ENCODE peak calls at places on chromosomes 3 and 15, in ten cellular contexts. M is AG04450, P is AG10803, O is A549, D is stomach, X is thyroid gland, W is cardiac muscle cell, H is kidney epithelial cell, S is adrenal gland, L is PC-3. K is an unnamed sample.

GRCh38 chr15:25497934-25498333 is 59.1 kb upstream of the UBE3A start:
- DNase-seq in W (no peak), X (no peak), D (no peak), L (peak), O (no peak), M (no peak), S (no peak), H (no peak), P (no peak), K (no peak)

GRCh38 chr3:106428565-106428994 is 559.8 kb upstream of the CBLB start:
- DNase-seq in X (no peak), H (peak), O (peak), P (peak), L (peak), S (peak), D (no peak), W (no peak), M (peak), K (peak)

GRCh38 chr15:19987389-19988048 is 554.1 kb downstream of the GOLGA6L6 start:
- DNase-seq in M (no peak), S (no peak), P (no peak), L (peak), O (no peak), D (no peak), H (no peak), W (no peak), X (no peak), K (no peak)

GRCh38 chr3:30691249-30691880 is 85.0 kb downstream of the TGFBR2 start:
- DNase-seq in L (no peak), D (no peak), P (no peak), O (no peak), W (no peak), H (no peak), M (no peak), S (no peak), X (peak), K (no peak)

GRCh38 chr3:129745253-129745652 is 138.8 kb upstream of the PLXND1 start:
- DNase-seq in H (no peak), D (no peak), P (peak), M (peak), X (peak), O (no peak), W (peak), L (no peak), S (no peak), K (peak)

GRCh38 chr3:178259703-178260102 is 276.5 kb upstream of the KCNMB2 start:
- DNase-seq in D (no peak), O (no peak), W (no peak), M (no peak), H (no peak), P (no peak), L (no peak), S (no peak), X (no peak), K (no peak)

GRCh38 chr3:15382405-15382923 is 44.9 kb downstream of the METTL6 start:
- DNase-seq in P (peak), H (no peak), D (no peak), S (no peak), M (no peak), L (no peak), W (no peak), O (no peak), X (no peak), K (peak)

GRCh38 chr3:57864853-57865252 is 108.7 kb downstream of the SLMAP start:
- DNase-seq in X (no peak), W (peak), D (no peak), L (peak), H (no peak), O (peak), M (no peak), P (peak), S (no peak), K (peak)

GRCh38 chr3:172184106-172184822 is 144.9 kb downstream of the FNDC3B start:
- DNase-seq in P (no peak), L (no peak), W (no peak), S (no peak), O (no peak), D (no peak), H (no peak), M (no peak), X (no peak), K (no peak)

GRCh38 chr3:192422998-192423349 is 304.4 kb downstream of the FGF12 start:
- DNase-seq in S (no peak), P (no peak), L (no peak), O (no peak), D (no peak), X (no peak), M (no peak), W (peak), H (no peak), K (no peak)
- TF ChIP-seq CTCF in S (no peak), P (no peak), L (peak), O (peak), D (no peak), X (peak), M (no peak), W (peak), H (peak), K (no peak)

DNA sequence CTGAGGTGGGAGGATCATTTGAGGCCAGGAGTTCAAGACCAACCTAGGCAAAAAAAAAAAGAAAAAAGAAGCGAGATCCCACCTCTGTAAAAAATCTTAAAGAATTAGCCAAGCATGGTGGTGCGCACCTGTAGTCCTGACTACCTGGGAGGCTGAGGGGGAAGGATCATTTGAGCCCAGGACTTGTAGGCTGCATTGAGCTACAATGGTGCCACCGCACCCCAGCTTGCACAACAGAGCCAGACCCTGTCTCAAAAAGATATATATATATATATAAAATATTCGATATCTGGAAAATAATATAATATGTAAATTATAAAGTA is 1.1 kb upstream of the IMP3 start:
- DNase-seq in S (no peak), D (no peak), O (no peak), P (no peak), L (no peak), H (no peak), M (no peak), W (no peak), X (no peak), K (no peak)
- H3K4me3 ChIP-seq in S (no peak), D (no peak), O (peak), P (no peak), L (peak), H (no peak), M (no peak), W (no peak), X (no peak), K (no peak)

DNA sequence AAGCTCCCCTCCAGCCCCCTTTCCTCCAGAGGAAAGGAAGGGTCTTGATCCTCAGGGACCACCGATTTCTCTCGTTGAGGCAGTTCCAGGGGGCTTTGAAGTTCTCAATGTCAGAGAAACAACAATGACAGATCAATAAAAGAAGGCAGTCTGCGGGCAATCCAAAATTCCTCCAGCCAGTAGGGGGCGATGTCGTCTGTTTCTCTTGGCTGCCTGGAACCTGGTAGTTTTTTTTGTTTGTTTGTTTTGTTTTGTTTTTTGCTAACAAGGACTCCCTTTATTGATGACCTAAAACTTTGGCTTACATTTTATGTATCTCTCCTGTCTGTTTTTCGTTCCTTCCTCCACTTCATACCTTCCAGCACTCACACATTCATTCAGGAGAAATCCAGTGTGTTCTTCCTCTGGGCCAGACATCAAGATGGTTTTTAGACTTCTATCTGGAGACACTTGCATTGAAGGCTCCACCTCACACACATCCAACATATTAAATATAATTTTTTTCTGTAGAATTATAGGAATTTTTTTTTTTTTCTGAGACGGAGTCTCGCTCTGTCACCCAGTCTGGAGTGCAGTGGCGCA is 276.6 kb downstream of the RPLP1 start:
- DNase-seq in X (peak), M (no peak), L (peak), S (peak), O (peak), P (peak), H (no peak), W (peak), D (peak), K (peak)
- TF ChIP-seq CTCF in X (peak), M (peak), L (peak), S (peak), O (peak), P (peak), H (peak), W (peak), D (peak), K (peak)

DNA sequence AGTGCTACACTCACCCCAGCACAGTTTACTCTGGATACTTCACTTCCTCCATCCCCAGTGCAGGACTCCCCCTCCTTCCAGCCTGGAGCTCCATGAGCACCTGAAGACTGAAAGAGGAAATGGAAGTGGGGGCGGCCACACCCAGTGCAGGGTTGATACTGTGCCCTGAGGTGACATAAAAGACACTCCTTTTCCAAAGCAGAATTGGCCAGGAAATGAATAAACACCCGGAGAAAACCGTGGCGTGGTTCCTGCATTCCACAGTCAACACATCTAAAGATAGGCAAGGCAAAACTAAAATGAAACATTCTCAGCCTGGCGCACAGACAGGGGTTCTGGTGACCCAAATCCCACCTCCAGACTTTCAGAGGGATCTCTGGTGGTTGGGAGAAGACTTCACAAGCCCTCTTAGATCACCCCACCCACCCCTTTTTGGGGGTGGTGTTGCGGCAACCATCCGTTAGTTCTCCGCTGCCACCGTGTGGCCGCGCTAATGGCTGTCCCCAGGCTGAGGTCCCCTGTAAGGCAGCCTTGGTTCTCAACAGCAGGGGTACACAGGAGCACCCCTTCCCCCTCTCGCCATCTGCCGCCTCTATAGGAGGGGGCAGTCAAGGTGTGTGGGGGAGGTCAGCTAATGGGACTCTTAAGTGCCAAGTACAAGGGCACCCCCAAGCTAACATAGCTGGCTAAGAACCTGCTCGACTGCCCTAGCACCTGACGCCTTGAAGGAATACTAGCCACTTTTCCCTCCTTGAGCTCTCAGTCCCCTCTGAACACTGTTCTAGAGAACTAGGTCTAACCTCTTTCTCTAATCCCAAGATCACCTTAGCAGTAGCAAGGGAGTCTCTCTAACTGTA is 2.6 kb upstream of the MST1R start:
- DNase-seq in P (peak), H (no peak), S (no peak), X (peak), L (peak), W (peak), D (peak), O (peak), M (no peak), K (peak)
- H3K4me3 ChIP-seq in P (peak), H (no peak), S (no peak), X (no peak), L (peak), W (no peak), D (peak), O (peak), M (peak), K (no peak)

DNA sequence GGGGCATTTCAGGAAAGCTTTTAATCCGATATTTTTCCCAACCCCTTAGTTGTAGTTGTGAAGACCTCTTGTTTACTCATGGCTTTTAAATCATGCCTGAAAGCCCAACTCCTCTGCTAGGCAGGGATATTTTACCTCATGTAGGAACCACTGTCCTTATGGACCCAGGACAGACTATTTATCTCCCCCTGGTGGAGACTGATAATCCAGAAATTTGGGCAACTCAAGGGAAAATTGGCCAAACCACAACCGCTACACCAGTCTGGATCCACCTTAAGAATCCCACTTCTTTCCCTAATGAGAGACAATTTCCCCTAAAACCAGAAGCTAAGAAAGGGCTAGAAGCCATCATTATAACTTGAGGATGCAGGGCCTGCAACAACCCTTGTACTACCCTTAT is 248.1 kb upstream of the STAC start:
- DNase-seq in D (no peak), M (no peak), L (peak), O (no peak), H (no peak), P (no peak), W (no peak), X (no peak), S (no peak), K (no peak)
- TF ChIP-seq CTCF in D (no peak), M (no peak), L (peak), O (no peak), H (no peak), P (peak), W (no peak), X (no peak), S (no peak), K (peak)

GRCh38 chr15:80825361-80826030 is 46.3 kb downstream of the CEMIP start:
- DNase-seq in M (no peak), L (no peak), W (no peak), O (no peak), D (no peak), P (peak), X (no peak), S (no peak), H (no peak), K (peak)
- H3K4me3 ChIP-seq in M (no peak), L (no peak), W (no peak), O (no peak), D (no peak), P (no peak), X (no peak), S (no peak), H (no peak), K (no peak)

DNA sequence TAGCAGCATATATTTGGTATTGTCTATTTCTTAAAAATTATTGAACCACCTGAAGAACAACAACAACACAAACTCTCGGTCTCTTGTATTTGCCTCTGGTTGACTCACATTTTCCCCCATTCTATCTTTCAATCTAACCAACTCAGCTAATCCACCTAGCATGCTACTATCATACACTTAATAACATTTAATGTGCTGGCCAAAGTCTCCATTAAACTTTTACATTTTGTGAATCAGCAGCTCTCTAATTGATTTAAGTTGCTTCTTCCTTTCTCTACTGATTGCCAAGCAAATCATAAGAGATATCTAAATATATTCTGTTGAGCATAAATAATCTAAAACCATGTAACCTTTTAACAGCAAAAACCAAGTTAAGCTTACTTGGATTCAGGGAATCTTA is 631.7 kb downstream of the IGSF11 start:
- DNase-seq in S (no peak), D (no peak), L (no peak), X (no peak), P (no peak), O (no peak), W (no peak), M (no peak), H (no peak), K (no peak)
- TF ChIP-seq CTCF in S (no peak), D (no peak), L (no peak), X (no peak), P (no peak), O (no peak), W (no peak), M (no peak), H (no peak), K (no peak)

GRCh38 chr3:70072180-70072579 is 72.6 kb downstream of the SAMMSON start:
- DNase-seq in H (no peak), X (peak), P (no peak), D (peak), W (no peak), M (no peak), S (no peak), O (no peak), L (no peak), K (no peak)
- H3K4me3 ChIP-seq in H (peak), X (no peak), P (no peak), D (peak), W (peak), M (no peak), S (no peak), O (no peak), L (no peak), K (no peak)